ENCODE peak calls at places on chromosomes 6 and 20, in four cellular contexts. One of them, this sample, is unnamed.

GRCh38 chr6:20058912-20059311 is 153.4 kb downstream of the MBOAT1 start:
- DNase-seq in GM12865: no peak
- DNase-seq in mammary epithelial cell: no peak
- DNase-seq in BE2C: no peak
- DNase-seq in this sample: no peak

GRCh38 chr6:89727501-89727900 is 89.0 kb upstream of the LYRM2 start:
- DNase-seq in mammary epithelial cell: no peak
- DNase-seq in BE2C: no peak
- DNase-seq in GM12865: no peak
- DNase-seq in this sample: no peak

GRCh38 chr20:23782366-23782983 is 31.7 kb upstream of the CST1 start:
- DNase-seq in BE2C: no peak
- DNase-seq in GM12865: peak
- DNase-seq in mammary epithelial cell: peak
- DNase-seq in this sample: peak

GRCh38 chr6:34152806-34153565 is 7.1 kb upstream of the GRM4 start:
- DNase-seq in mammary epithelial cell: no peak
- DNase-seq in GM12865: no peak
- DNase-seq in BE2C: no peak
- DNase-seq in this sample: no peak

GRCh38 chr6:82487895-82488294 is 124.3 kb downstream of the TPBG start:
- DNase-seq in BE2C: no peak
- DNase-seq in GM12865: no peak
- DNase-seq in mammary epithelial cell: no peak
- DNase-seq in this sample: no peak

GRCh38 chr6:35185302-35185681 is 28.5 kb upstream of the SCUBE3 start:
- DNase-seq in mammary epithelial cell: no peak
- DNase-seq in GM12865: no peak
- DNase-seq in BE2C: no peak
- DNase-seq in this sample: peak

GRCh38 chr6:166862287-166862977 is 93.9 kb downstream of the RNASET2 start:
- DNase-seq in GM12865: peak
- DNase-seq in mammary epithelial cell: no peak
- DNase-seq in BE2C: peak
- DNase-seq in this sample: no peak

GRCh38 chr20:51529758-51530157 is 12.8 kb downstream of the NFATC2 start:
- DNase-seq in BE2C: no peak
- DNase-seq in mammary epithelial cell: no peak
- DNase-seq in GM12865: peak
- DNase-seq in this sample: no peak

GRCh38 chr6:16802071-16802470 is 40.8 kb upstream of the ATXN1 start:
- DNase-seq in BE2C: no peak
- DNase-seq in mammary epithelial cell: no peak
- DNase-seq in GM12865: no peak
- DNase-seq in this sample: no peak

GRCh38 chr6:167756594-167756993 is 70.1 kb upstream of the AFDN start:
- DNase-seq in mammary epithelial cell: no peak
- DNase-seq in BE2C: no peak
- DNase-seq in GM12865: no peak
- DNase-seq in this sample: no peak

GRCh38 chr6:108800510-108800909 is 47.7 kb upstream of the ARMC2 start:
- DNase-seq in BE2C: no peak
- DNase-seq in mammary epithelial cell: no peak
- DNase-seq in GM12865: no peak
- DNase-seq in this sample: no peak

GRCh38 chr6:53461041-53461656 is 83.8 kb downstream of the GCLC start:
- DNase-seq in GM12865: peak
- DNase-seq in BE2C: no peak
- DNase-seq in mammary epithelial cell: no peak
- DNase-seq in this sample: peak

GRCh38 chr6:112595201-112595600 is 248.1 kb downstream of the RFPL4B start:
- DNase-seq in BE2C: no peak
- DNase-seq in GM12865: no peak
- DNase-seq in mammary epithelial cell: no peak
- DNase-seq in this sample: no peak

GRCh38 chr6:36083446-36083845 is 46.9 kb upstream of the MAPK13 start:
- DNase-seq in BE2C: no peak
- DNase-seq in GM12865: no peak
- DNase-seq in mammary epithelial cell: no peak
- DNase-seq in this sample: no peak

GRCh38 chr20:21050710-21051109 is 55.4 kb downstream of the LINC00237 start:
- DNase-seq in mammary epithelial cell: no peak
- DNase-seq in GM12865: no peak
- DNase-seq in BE2C: no peak
- DNase-seq in this sample: no peak

GRCh38 chr6:28965706-28966105 is 39.4 kb downstream of the ZNF311 start:
- DNase-seq in GM12865: no peak
- DNase-seq in mammary epithelial cell: no peak
- DNase-seq in BE2C: no peak
- DNase-seq in this sample: no peak

GRCh38 chr20:49579195-49579594 is 11.3 kb upstream of the PTGIS start:
- DNase-seq in BE2C: no peak
- DNase-seq in mammary epithelial cell: no peak
- DNase-seq in GM12865: no peak
- DNase-seq in this sample: no peak

GRCh38 chr6:27608916-27609883 is 136.3 kb upstream of the ZNF184 start:
- DNase-seq in BE2C: peak
- DNase-seq in mammary epithelial cell: peak
- DNase-seq in GM12865: peak
- DNase-seq in this sample: peak

GRCh38 chr20:16020971-16021370 is 552.3 kb downstream of the KIF16B start:
- DNase-seq in mammary epithelial cell: peak
- DNase-seq in GM12865: no peak
- DNase-seq in BE2C: no peak
- DNase-seq in this sample: peak

GRCh38 chr6:123879749-123880148 is 76.1 kb downstream of the NKAIN2 start:
- DNase-seq in GM12865: peak
- DNase-seq in BE2C: no peak
- DNase-seq in mammary epithelial cell: no peak
- DNase-seq in this sample: no peak

GRCh38 chr6:17740559-17741220 is 34.0 kb upstream of the NUP153 start:
- DNase-seq in mammary epithelial cell: no peak
- DNase-seq in GM12865: no peak
- DNase-seq in BE2C: no peak
- DNase-seq in this sample: peak

GRCh38 chr6:145139451-145139850 is 595.9 kb downstream of the EPM2A start:
- DNase-seq in GM12865: no peak
- DNase-seq in BE2C: no peak
- DNase-seq in mammary epithelial cell: no peak
- DNase-seq in this sample: peak

GRCh38 chr6:145135702-145136101 is 599.6 kb downstream of the EPM2A start:
- DNase-seq in GM12865: no peak
- DNase-seq in mammary epithelial cell: no peak
- DNase-seq in BE2C: no peak
- DNase-seq in this sample: no peak

GRCh38 chr6:145139895-145140294 is 595.4 kb downstream of the EPM2A start:
- DNase-seq in GM12865: no peak
- DNase-seq in BE2C: no peak
- DNase-seq in mammary epithelial cell: no peak
- DNase-seq in this sample: no peak

GRCh38 chr6:145138469-145139185 is 596.7 kb downstream of the EPM2A start:
- DNase-seq in GM12865: no peak
- DNase-seq in BE2C: no peak
- DNase-seq in mammary epithelial cell: no peak
- DNase-seq in this sample: no peak

GRCh38 chr6:145137425-145137824 is 597.9 kb downstream of the EPM2A start:
- DNase-seq in mammary epithelial cell: no peak
- DNase-seq in GM12865: peak
- DNase-seq in BE2C: no peak
- DNase-seq in this sample: peak
- TF ChIP-seq CTCF in mammary epithelial cell: peak
- TF ChIP-seq CTCF in GM12865: no peak
- TF ChIP-seq CTCF in BE2C: peak
- TF ChIP-seq CTCF in this sample: peak

DNA sequence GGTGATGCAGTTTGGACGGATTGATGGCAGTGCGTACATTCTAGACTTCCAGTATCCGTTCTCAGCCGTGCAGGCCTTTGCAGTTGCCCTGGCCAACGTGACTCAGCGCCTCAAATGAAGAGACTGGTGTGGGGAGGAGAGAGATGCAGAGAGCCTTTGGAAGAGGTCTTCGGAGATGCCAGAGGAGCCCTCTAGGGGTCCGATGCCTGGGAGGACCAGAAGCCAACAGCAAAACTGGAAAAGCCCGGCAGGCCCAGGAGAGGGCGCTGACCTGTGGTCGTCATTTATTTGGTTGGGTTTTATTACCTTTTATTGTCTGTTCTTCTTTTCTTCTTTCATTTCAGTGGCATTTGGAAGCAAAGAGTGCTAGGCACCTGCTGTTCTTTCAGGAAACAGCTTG is 53.3 kb upstream of the TMEM181 start:
- DNase-seq in BE2C: peak
- DNase-seq in GM12865: no peak
- DNase-seq in mammary epithelial cell: no peak
- DNase-seq in this sample: no peak
- TF ChIP-seq CTCF in BE2C: peak
- TF ChIP-seq CTCF in GM12865: no peak
- TF ChIP-seq CTCF in mammary epithelial cell: no peak
- TF ChIP-seq CTCF in this sample: no peak

GRCh38 chr6:30461055-30461454 is 28.3 kb upstream of the HLA-E start:
- DNase-seq in mammary epithelial cell: no peak
- DNase-seq in BE2C: no peak
- DNase-seq in GM12865: no peak
- DNase-seq in this sample: no peak

GRCh38 chr6:30463242-30463641 is 26.1 kb upstream of the HLA-E start:
- DNase-seq in mammary epithelial cell: no peak
- DNase-seq in GM12865: no peak
- DNase-seq in BE2C: no peak
- DNase-seq in this sample: no peak

GRCh38 chr6:30465582-30466306 is 23.6 kb upstream of the HLA-E start:
- DNase-seq in mammary epithelial cell: no peak
- DNase-seq in GM12865: no peak
- DNase-seq in BE2C: no peak
- DNase-seq in this sample: no peak

GRCh38 chr6:30463651-30464618 is 25.4 kb upstream of the HLA-E start:
- DNase-seq in mammary epithelial cell: peak
- DNase-seq in BE2C: no peak
- DNase-seq in GM12865: peak
- DNase-seq in this sample: no peak

DNA sequence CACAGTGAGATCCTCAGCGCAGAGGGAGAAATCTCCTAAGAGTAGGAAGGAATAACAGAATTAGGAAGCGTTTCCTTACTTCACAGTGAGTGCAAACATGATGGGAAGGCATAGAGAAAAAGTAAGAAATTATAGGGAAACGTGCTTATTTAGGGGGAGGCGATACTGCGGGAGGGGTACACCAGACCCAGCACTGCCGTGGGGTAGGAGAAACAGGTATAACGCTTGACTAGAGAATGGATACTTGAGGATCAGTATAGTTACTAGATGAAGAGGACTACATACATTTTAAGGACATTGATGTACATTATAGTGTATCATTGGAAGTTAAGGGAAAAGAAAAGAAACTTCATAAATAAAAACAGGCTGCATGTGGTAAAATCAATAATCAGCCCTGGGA is 26.8 kb upstream of the HLA-E start:
- DNase-seq in BE2C: no peak
- DNase-seq in mammary epithelial cell: no peak
- DNase-seq in GM12865: no peak
- DNase-seq in this sample: no peak
- TF ChIP-seq CTCF in BE2C: no peak
- TF ChIP-seq CTCF in mammary epithelial cell: no peak
- TF ChIP-seq CTCF in GM12865: no peak
- TF ChIP-seq CTCF in this sample: no peak

DNA sequence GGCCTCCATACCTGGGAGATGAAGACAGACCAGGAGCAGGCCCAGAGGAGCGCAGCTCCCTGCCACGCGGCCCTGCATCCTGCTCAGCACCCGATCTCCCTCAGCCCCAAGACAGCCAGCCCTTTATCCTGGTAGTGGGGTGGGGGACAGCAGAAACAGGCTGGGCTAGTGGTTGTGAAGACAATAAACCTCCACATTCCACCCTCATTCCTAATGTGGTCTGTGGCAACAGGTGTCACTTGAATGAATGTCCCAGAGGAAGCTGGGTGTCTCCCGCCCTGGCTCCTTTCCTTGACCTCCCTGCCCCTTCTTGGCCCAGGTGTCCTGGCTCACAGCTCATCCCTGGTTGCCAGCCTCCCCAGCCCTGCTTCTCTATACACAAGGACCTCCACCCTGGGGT is at the start of gene C6orf15:
- DNase-seq in BE2C: no peak
- DNase-seq in mammary epithelial cell: no peak
- DNase-seq in GM12865: no peak
- DNase-seq in this sample: no peak
- TF ChIP-seq CTCF in BE2C: no peak
- TF ChIP-seq CTCF in mammary epithelial cell: no peak
- TF ChIP-seq CTCF in GM12865: no peak
- TF ChIP-seq CTCF in this sample: no peak

GRCh38 chr6:117317261-117317660 is 51.9 kb downstream of the VGLL2 start:
- DNase-seq in mammary epithelial cell: peak
- DNase-seq in BE2C: no peak
- DNase-seq in GM12865: peak
- DNase-seq in this sample: peak
- TF ChIP-seq CTCF in mammary epithelial cell: peak
- TF ChIP-seq CTCF in BE2C: peak
- TF ChIP-seq CTCF in GM12865: peak
- TF ChIP-seq CTCF in this sample: peak

DNA sequence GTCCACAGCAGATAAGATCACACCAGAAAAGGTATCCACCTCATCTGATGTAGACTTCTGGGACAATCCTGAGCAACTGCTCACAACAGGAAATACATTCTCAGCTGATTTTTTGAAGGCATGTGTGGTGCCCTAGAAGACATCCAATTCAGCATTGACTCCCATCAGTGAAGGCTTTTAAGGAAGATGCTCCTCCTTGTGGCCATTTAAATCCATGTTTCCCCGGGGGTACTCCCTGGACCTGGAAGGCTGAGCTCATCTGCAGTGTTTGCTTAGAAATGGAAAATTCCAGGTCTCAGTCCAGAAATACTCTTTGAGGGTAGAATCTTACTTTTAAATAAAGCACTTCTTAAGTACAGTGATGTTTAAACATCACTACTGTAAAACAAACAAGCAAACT is 195.5 kb upstream of the PDE10A start:
- DNase-seq in mammary epithelial cell: no peak
- DNase-seq in BE2C: no peak
- DNase-seq in GM12865: no peak
- DNase-seq in this sample: no peak
- TF ChIP-seq CTCF in mammary epithelial cell: no peak
- TF ChIP-seq CTCF in BE2C: peak
- TF ChIP-seq CTCF in GM12865: no peak
- TF ChIP-seq CTCF in this sample: no peak

GRCh38 chr20:61663521-61664425 is 401.9 kb downstream of the TAF4 start:
- DNase-seq in mammary epithelial cell: no peak
- DNase-seq in GM12865: no peak
- DNase-seq in BE2C: no peak
- DNase-seq in this sample: no peak

GRCh38 chr20:61661025-61661424 is 404.7 kb downstream of the TAF4 start:
- DNase-seq in mammary epithelial cell: no peak
- DNase-seq in BE2C: no peak
- DNase-seq in GM12865: no peak
- DNase-seq in this sample: no peak

GRCh38 chr20:61662946-61663460 is 402.7 kb downstream of the TAF4 start:
- DNase-seq in mammary epithelial cell: no peak
- DNase-seq in GM12865: no peak
- DNase-seq in BE2C: no peak
- DNase-seq in this sample: no peak

GRCh38 chr20:61661583-61661982 is 404.1 kb downstream of the TAF4 start:
- DNase-seq in mammary epithelial cell: no peak
- DNase-seq in BE2C: no peak
- DNase-seq in GM12865: no peak
- DNase-seq in this sample: no peak

GRCh38 chr20:61662226-61662945 is 403.3 kb downstream of the TAF4 start:
- DNase-seq in BE2C: no peak
- DNase-seq in GM12865: no peak
- DNase-seq in mammary epithelial cell: no peak
- DNase-seq in this sample: no peak
- TF ChIP-seq CTCF in BE2C: peak
- TF ChIP-seq CTCF in GM12865: no peak
- TF ChIP-seq CTCF in mammary epithelial cell: no peak
- TF ChIP-seq CTCF in this sample: peak